ENCODE peak calls at places on chromosomes 1 and 21, in five cellular contexts. W, G, E, A and C are unnamed samples.
A peak's percentile ranks its signal among the peaks of the same experiment; 100 is the strongest.

GRCh38 chr1:185074307-185074706 is 28.9 kb downstream of the RNF2 start:
- DNase-seq in W (peak; percentile 69), G (no peak), E (peak; percentile 66), A (peak; percentile 49), C (peak; percentile 46)

GRCh38 chr1:44802306-44803061 is 2.3 kb downstream of the PLK3 start:
- DNase-seq in W (no peak), G (no peak), E (no peak), A (no peak), C (peak; percentile 91)

GRCh38 chr1:111202366-111202706 is 1.9 kb upstream of the DENND2D start:
- DNase-seq in W (no peak), G (no peak), E (no peak), A (no peak), C (peak; percentile 36)

GRCh38 chr1:76786232-76786631 is 81.0 kb upstream of the ST6GALNAC5 start:
- DNase-seq in W (no peak), G (no peak), E (peak; percentile 7), A (no peak), C (no peak)

GRCh38 chr1:96865731-96866684 is 144.4 kb downstream of the PTBP2 start:
- DNase-seq in W (peak; percentile 98), G (no peak), E (peak; percentile 95), A (peak; percentile 100), C (peak; percentile 82)

GRCh38 chr1:233327938-233328660 is 575 bp downstream of the MAP3K21 start:
- DNase-seq in W (peak; percentile 47), G (no peak), E (peak; percentile 12), A (no peak), C (peak; percentile 73)

GRCh38 chr1:31568895-31569655 is 7.2 kb upstream of the TINAGL1 start:
- DNase-seq in W (no peak), G (no peak), E (no peak), A (no peak), C (peak; percentile 49)

GRCh38 chr1:232635778-232636356 is 5.9 kb upstream of the SIPA1L2 start:
- DNase-seq in W (peak; percentile 83), G (no peak), E (peak; percentile 50), A (peak; percentile 70), C (peak; percentile 86)

GRCh38 chr1:238487931-238488330 is 597.2 kb upstream of the ZP4 start:
- DNase-seq in W (peak; percentile 39), G (no peak), E (peak; percentile 45), A (peak; percentile 49), C (peak; percentile 17)

GRCh38 chr21:16046625-16047340 is 317.0 kb downstream of the USP25 start:
- DNase-seq in W (peak; percentile 65), G (no peak), E (peak; percentile 54), A (peak; percentile 47), C (peak; percentile 72)

GRCh38 chr1:160115545-160116276 is at the start of gene ATP1A2:
- DNase-seq in W (no peak), G (no peak), E (no peak), A (no peak), C (peak; percentile 74)

GRCh38 chr1:234550341-234551031 is 59.5 kb downstream of the IRF2BP2 start:
- DNase-seq in W (no peak), G (no peak), E (no peak), A (no peak), C (no peak)

GRCh38 chr1:209755926-209756607 is at the start of gene TRAF3IP3:
- DNase-seq in W (no peak), G (no peak), E (no peak), A (no peak), C (no peak)

GRCh38 chr1:39021431-39021830 is 4.7 kb upstream of the NDUFS5 start:
- DNase-seq in W (no peak), G (no peak), E (no peak), A (no peak), C (no peak)

GRCh38 chr21:14737922-14738321 is 191.8 kb upstream of the SAMSN1 start:
- DNase-seq in W (peak; percentile 55), G (no peak), E (no peak), A (peak; percentile 8), C (no peak)

GRCh38 chr21:46149205-46149901 is 6.0 kb downstream of the FTCD start:
- DNase-seq in W (no peak), G (no peak), E (no peak), A (no peak), C (peak; percentile 74)

GRCh38 chr1:21261551-21262281 is 28.5 kb downstream of the ECE1 start:
- DNase-seq in W (peak; percentile 96), G (no peak), E (peak; percentile 93), A (peak; percentile 96), C (peak; percentile 97)

GRCh38 chr1:21263653-21264225 is 26.5 kb downstream of the ECE1 start:
- DNase-seq in W (no peak), G (no peak), E (no peak), A (no peak), C (peak; percentile 6)

GRCh38 chr1:21263052-21263429 is 27.2 kb downstream of the ECE1 start:
- DNase-seq in W (no peak), G (no peak), E (no peak), A (no peak), C (no peak)

GRCh38 chr1:21260405-21261129 is 29.7 kb downstream of the ECE1 start:
- DNase-seq in W (no peak), G (no peak), E (no peak), A (no peak), C (peak; percentile 26)

DNA sequence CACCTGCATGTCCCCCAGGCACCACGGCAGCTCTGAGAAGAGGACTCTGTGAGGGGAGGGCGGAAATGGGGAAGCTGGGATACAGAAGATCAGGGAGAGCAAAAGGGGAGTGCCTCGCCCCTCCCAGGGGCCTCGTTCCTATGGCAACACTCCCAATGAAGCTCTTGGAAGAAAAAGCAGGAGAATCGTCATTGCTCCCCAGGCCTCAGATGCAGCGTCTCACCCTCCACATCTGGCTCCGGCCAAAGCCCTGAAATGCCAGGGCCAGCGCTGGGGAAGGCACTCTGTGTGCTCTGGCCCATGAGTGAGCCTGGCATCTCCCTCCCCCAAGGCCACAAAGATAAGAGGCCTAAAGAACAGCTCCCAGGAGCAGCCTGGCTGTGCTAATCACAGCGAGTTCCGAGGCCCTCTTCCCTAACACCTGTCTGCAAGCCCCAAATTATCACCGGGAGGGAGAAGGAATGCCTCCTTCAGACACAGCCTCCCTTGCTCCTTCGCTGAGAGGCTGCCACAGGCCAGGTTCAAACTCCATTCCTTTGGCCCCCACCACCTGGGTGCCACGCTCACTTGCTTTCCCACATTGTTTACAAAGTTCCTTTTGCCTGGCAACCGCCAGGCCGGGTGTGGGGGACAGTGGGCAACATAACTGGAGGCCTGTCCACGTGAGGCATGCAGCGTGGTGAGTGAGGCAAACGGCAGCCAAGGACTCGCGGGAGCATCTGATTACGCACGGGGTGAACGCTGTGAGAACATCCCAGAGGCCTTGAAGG is 27.8 kb downstream of the ECE1 start:
- DNase-seq in W (peak; percentile 94), G (no peak), E (peak; percentile 89), A (peak; percentile 95), C (peak; percentile 96)
- H3K4me2 ChIP-seq in W (peak overlapping the region; percentile 79), G (peak overlapping the region; percentile 16), E (peak overlapping the region; percentile 49), A (peak overlapping the region; percentile 40), C (peak overlapping the region; percentile 64)

DNA sequence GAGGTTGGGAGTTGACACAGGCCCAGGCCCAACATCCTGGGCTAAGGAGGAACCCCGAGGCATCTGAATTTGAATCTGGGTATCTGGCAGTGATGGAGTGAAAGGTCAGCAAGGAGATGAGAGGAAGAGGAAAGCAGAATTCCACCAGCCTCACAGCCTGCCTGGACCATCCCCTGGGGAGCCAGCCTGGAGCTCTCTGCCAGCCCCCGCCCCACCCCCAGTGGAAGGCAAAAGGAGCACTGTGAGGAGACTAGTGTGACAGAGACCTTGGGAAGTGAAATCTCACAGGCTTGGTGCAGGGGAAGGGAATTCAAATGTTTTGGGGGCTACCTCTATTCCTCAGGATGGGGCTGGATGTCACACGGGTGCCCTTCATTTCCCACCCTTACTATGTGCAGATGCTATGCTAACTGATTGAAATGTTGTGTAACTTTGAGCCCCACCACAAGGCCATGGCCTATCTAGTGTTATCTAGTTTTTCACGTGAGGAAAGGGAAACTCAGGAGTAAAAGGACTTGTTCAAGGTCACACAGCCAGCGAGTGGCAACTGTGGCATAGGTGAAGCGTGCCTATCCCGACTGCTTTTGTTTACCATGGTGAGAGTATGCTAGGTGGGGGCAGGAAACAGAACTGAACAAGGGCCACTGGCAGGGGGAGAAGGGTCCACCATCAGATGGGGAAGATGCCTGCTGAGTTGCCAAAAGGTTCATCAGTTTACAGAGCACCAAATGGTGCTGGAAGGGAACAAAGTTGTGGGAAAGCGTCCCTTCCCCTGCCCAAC is 29.8 kb downstream of the AHDC1 start:
- DNase-seq in W (no peak), G (no peak), E (no peak), A (no peak), C (no peak)
- H3K4me1 ChIP-seq in W (peaks cover 47% of the 10 kb centered on the region), G (peaks cover 65% of the 10 kb centered on the region), E (peaks cover 60% of the 10 kb centered on the region), A (peaks cover 55% of the 10 kb centered on the region), C (peaks cover 45% of the 10 kb centered on the region)

GRCh38 chr1:6077919-6078318 is 32.2 kb downstream of the KCNAB2 start:
- DNase-seq in W (no peak), G (no peak), E (no peak), A (no peak), C (no peak)
- H3K4me2 ChIP-seq in W (no peak overlapping the region), G (no peak overlapping the region), E (no peak overlapping the region), A (no peak overlapping the region), C (no peak overlapping the region)

GRCh38 chr1:36380003-36380631 is 5.6 kb downstream of the STK40 start:
- DNase-seq in W (no peak), G (no peak), E (no peak), A (no peak), C (no peak)
- H3K4me1 ChIP-seq in W (peaks cover 13% of the 10 kb centered on the region), G (peaks cover 4% of the 10 kb centered on the region), E (peaks cover 2% of the 10 kb centered on the region), A (peaks cover 6% of the 10 kb centered on the region), C (peaks cover 11% of the 10 kb centered on the region)

GRCh38 chr21:45123440-45123839 is 49.1 kb downstream of the ADARB1 start:
- DNase-seq in W (no peak), G (no peak), E (no peak), A (no peak), C (no peak)
- H3K4me2 ChIP-seq in W (no peak overlapping the region), G (no peak overlapping the region), E (no peak overlapping the region), A (no peak overlapping the region), C (no peak overlapping the region)

DNA sequence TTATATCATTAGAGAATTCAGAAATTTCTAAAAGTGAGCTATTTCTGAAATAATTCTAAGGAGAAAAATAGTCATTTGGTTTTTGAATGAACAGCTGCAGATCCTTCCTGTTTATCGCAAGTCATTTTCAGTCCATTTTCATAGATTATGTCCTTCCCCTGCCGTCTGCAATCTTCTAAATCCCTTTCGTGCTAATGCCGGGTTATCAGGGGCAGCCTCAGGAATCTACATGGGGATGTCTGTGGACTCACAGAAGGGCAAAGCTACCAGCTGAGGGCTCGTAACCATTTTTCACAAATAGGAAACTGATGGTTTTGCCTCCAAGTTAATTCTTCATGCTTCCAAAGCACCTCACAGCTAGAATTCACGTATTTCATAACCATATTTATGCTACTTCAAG is 23.0 kb downstream of the RCAN3 start:
- DNase-seq in W (no peak), G (no peak), E (no peak), A (no peak), C (no peak)
- H3K4me1 ChIP-seq in W (no peaks in the 10 kb centered on the region), G (no peaks in the 10 kb centered on the region), E (no peaks in the 10 kb centered on the region), A (no peaks in the 10 kb centered on the region), C (no peaks in the 10 kb centered on the region)